ENCODE peak calls at places on chromosomes 12 and 14, in eight cellular contexts. P is NB4; J is kidney; F is SK-N-SH; E is fibroblast of mammary gland; Y is AG04450; B is GM12864; H is naive thymus-derived CD4-positive, alpha-beta T cell. D is an unnamed sample.

GRCh38 chr14:54782803-54783659 is 119.6 kb downstream of the GCH1 start:
- DNase-seq in E (no peak), F (no peak), J (peak; percentile 48), Y (no peak), H (no peak), P (peak; percentile 80), B (peak; percentile 62), D (peak; percentile 68)

GRCh38 chr14:91311284-91311662 is 66.8 kb upstream of the GPR68 start:
- DNase-seq in F (no peak), J (no peak), Y (no peak), H (peak; percentile 60), B (no peak), P (peak; percentile 36), E (no peak), D (no peak)

GRCh38 chr12:113184098-113184899 is 979 bp downstream of the DDX54 start:
- DNase-seq in P (no peak), J (peak; percentile 88), H (no peak), E (no peak), Y (no peak), F (no peak), B (no peak), D (peak; percentile 19)

GRCh38 chr14:101111620-101112290 is 208.2 kb upstream of the RTL1 start:
- DNase-seq in H (no peak), F (peak; percentile 40), B (no peak), Y (no peak), E (no peak), P (no peak), J (peak; percentile 59), D (no peak)

GRCh38 chr12:126545411-126545810 is 1480.2 kb downstream of the AACS start:
- DNase-seq in P (no peak), H (no peak), B (no peak), F (no peak), Y (no peak), J (no peak), E (no peak), D (no peak)

GRCh38 chr12:131137836-131138637 is 184.3 kb downstream of the ADGRD1 start:
- DNase-seq in E (peak; percentile 31), F (peak; percentile 69), B (no peak), P (peak; percentile 95), H (no peak), Y (no peak), J (no peak), D (no peak)

GRCh38 chr12:9798008-9798619 is 29.2 kb upstream of the KLRF1 start:
- DNase-seq in H (peak; percentile 67), F (no peak), Y (no peak), J (no peak), B (peak; percentile 84), E (peak; percentile 39), P (peak; percentile 78), D (peak; percentile 94)

GRCh38 chr12:115335048-115335447 is 651.1 kb upstream of the TBX3 start:
- DNase-seq in Y (no peak), B (no peak), E (peak; percentile 31), H (no peak), F (no peak), P (no peak), J (no peak), D (no peak)

GRCh38 chr12:8452976-8453616 is 2.7 kb upstream of the CLEC6A start:
- DNase-seq in F (no peak), J (no peak), Y (no peak), B (no peak), H (no peak), P (peak; percentile 68), E (no peak), D (no peak)

DNA sequence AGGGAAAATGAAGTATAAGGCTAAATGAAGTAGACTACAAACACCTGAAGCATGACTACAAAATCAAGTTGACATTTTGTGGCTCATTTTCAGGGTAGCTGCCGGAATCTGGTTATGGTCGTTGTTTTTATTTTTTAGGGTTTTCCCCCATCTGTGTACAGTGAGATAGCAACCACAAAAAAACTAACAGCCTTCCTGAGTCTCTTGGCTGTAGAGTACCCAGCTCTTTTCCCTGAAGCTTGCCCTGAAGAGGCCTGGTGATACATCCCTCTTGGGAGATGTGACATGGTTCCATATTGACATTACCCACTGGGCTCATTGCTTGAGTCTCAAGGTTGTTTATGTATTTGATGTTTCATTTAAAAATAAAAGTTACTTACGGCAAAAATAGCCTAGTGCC is 424.0 kb downstream of the ZFP36L1 start:
- DNase-seq in F (no peak), B (no peak), P (no peak), Y (no peak), E (no peak), J (no peak), H (no peak), D (no peak)
- H3K4me3 ChIP-seq in F (no peak overlapping the region), B (no peak overlapping the region), P (no peak overlapping the region), Y (no peak overlapping the region), E (no peak overlapping the region), J (no peak overlapping the region), H (no peak overlapping the region), D (no peak overlapping the region)

GRCh38 chr14:60650382-60650961 is 1.2 kb upstream of the SIX1 start:
- DNase-seq in Y (no peak), B (no peak), P (no peak), E (peak; percentile 35), F (no peak), H (no peak), J (no peak), D (no peak)
- H3K4me3 ChIP-seq in Y (peak overlapping the region; percentile 88), B (no peak overlapping the region), P (no peak overlapping the region), E (peak overlapping the region; percentile 76), F (peak overlapping the region; percentile 61), H (no peak overlapping the region), J (no peak overlapping the region), D (peak overlapping the region; percentile 64)

GRCh38 chr12:109493090-109493489 is 15.7 kb downstream of the UBE3B start:
- DNase-seq in J (no peak), B (no peak), H (no peak), Y (no peak), F (no peak), E (no peak), P (no peak), D (no peak)

GRCh38 chr12:109492371-109492770 is 14.9 kb downstream of the UBE3B start:
- DNase-seq in P (no peak), Y (no peak), E (no peak), H (no peak), F (no peak), J (no peak), B (no peak), D (no peak)

GRCh38 chr12:109493938-109494337 is 16.5 kb downstream of the UBE3B start:
- DNase-seq in B (no peak), H (no peak), P (no peak), J (no peak), E (no peak), Y (no peak), F (no peak), D (no peak)

GRCh38 chr12:109489955-109490565 is 12.6 kb downstream of the UBE3B start:
- DNase-seq in Y (no peak), H (no peak), B (no peak), J (no peak), E (no peak), F (no peak), P (no peak), D (no peak)

DNA sequence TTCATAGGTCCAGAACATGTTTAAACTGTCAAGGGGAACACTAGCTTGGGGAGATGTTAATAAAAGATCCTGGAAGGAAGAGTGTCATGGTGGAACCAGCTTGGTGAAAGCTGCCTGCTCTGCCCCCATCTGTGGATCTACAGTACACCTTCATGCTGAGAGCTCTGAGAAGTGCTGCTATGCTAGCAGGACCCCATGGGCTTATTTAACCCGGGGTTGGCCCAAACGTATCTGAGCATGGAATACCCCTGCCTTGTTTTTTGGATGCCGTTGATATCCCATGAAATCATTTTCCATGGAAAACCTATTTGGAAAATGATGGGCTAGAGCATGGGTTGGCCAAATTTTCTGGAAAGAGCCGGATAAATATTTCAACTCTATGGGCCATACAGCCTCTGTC is 14.2 kb downstream of the UBE3B start:
- DNase-seq in B (no peak), Y (no peak), H (no peak), J (no peak), E (no peak), P (no peak), F (no peak), D (no peak)
- H3K4me3 ChIP-seq in B (no peak overlapping the region), Y (no peak overlapping the region), H (no peak overlapping the region), J (no peak overlapping the region), E (no peak overlapping the region), P (no peak overlapping the region), F (no peak overlapping the region), D (no peak overlapping the region)

GRCh38 chr14:60327447-60328331 is 78.7 kb downstream of the PPM1A start:
- DNase-seq in H (peak; percentile 19), E (peak; percentile 41), B (peak; percentile 53), F (peak; percentile 38), Y (no peak), P (peak; percentile 36), J (no peak), D (peak; percentile 69)
- H3K4me3 ChIP-seq in H (peak overlapping the region; percentile 50), E (peak overlapping the region; percentile 9), B (peak overlapping the region; percentile 73), F (no peak overlapping the region), Y (peak overlapping the region; percentile 27), P (no peak overlapping the region), J (peak overlapping the region; percentile 46), D (peak overlapping the region; percentile 54)